ENCODE peak calls at places on chromosome 2, in five cellular contexts. R is fibroblast of lung, J is K562, N is tibial nerve, Y is PC-3. D is an unnamed sample.

GRCh38 chr2:229257980-229258379 is 13.1 kb downstream of the PID1 start:
- DNase-seq in R (peak), J (no peak), N (peak), Y (no peak), D (no peak)

GRCh38 chr2:170530803-170531564 is 184.2 kb upstream of the SP5 start:
- DNase-seq in R (no peak), J (no peak), N (no peak), Y (no peak), D (no peak)

GRCh38 chr2:208807756-208808155 is 401.2 kb downstream of the PTH2R start:
- DNase-seq in R (no peak), J (no peak), N (no peak), Y (peak), D (no peak)

GRCh38 chr2:238130111-238130695 is 8.3 kb upstream of the KLHL30 start:
- DNase-seq in R (no peak), J (no peak), N (no peak), Y (no peak), D (no peak)

GRCh38 chr2:133262888-133263287 is 305.4 kb downstream of the NCKAP5 start:
- DNase-seq in R (peak), J (no peak), N (no peak), Y (peak), D (no peak)

GRCh38 chr2:43318791-43319190 is 92.4 kb upstream of the ZFP36L2 start:
- DNase-seq in R (peak), J (no peak), N (no peak), Y (peak), D (no peak)

GRCh38 chr2:26597197-26597596 is 44.0 kb downstream of the CIB4 start:
- DNase-seq in R (no peak), J (no peak), N (no peak), Y (peak), D (no peak)

GRCh38 chr2:120320318-120320851 is 25.6 kb upstream of the INHBB start:
- DNase-seq in R (peak), J (no peak), N (no peak), Y (no peak), D (no peak)

GRCh38 chr2:68772109-68772508 is 37.5 kb downstream of the ARHGAP25 start:
- DNase-seq in R (no peak), J (no peak), N (no peak), Y (no peak), D (no peak)

GRCh38 chr2:209091026-209091425 is 332.8 kb upstream of the MAP2 start:
- DNase-seq in R (no peak), J (no peak), N (no peak), Y (no peak), D (no peak)

GRCh38 chr2:142180820-142181533 is 50.2 kb upstream of the LRP1B start:
- DNase-seq in R (peak), J (no peak), N (no peak), Y (peak), D (no peak)
- TF ChIP-seq CTCF in R (peak), J (no peak), N (no peak), Y (peak), D (no peak)

GRCh38 chr2:15311201-15311882 is 249.8 kb downstream of the NBAS start:
- DNase-seq in R (no peak), J (no peak), N (no peak), Y (no peak), D (no peak)
- TF ChIP-seq CTCF in R (no peak), J (no peak), N (no peak), Y (no peak), D (no peak)

GRCh38 chr2:46737577-46737976 is 178.0 kb downstream of the MCFD2 start:
- DNase-seq in R (peak), J (no peak), N (no peak), Y (peak), D (no peak)

GRCh38 chr2:46731280-46731679 is 184.3 kb downstream of the MCFD2 start:
- DNase-seq in R (no peak), J (no peak), N (no peak), Y (no peak), D (no peak)

GRCh38 chr2:46732127-46732526 is 183.5 kb downstream of the MCFD2 start:
- DNase-seq in R (no peak), J (no peak), N (no peak), Y (no peak), D (no peak)

GRCh38 chr2:46735108-46735691 is 180.4 kb downstream of the MCFD2 start:
- DNase-seq in R (no peak), J (no peak), N (no peak), Y (no peak), D (no peak)

GRCh38 chr2:46735730-46736493 is 179.7 kb downstream of the MCFD2 start:
- DNase-seq in R (no peak), J (no peak), N (no peak), Y (no peak), D (no peak)
- TF ChIP-seq CTCF in R (no peak), J (no peak), N (no peak), Y (no peak), D (no peak)

GRCh38 chr2:86297382-86298147 is 39.9 kb downstream of the REEP1 start:
- DNase-seq in R (no peak), J (no peak), N (no peak), Y (no peak), D (no peak)
- TF ChIP-seq CTCF in R (no peak), J (peak), N (no peak), Y (peak), D (no peak)

GRCh38 chr2:46601328-46601963 is 122.1 kb downstream of the TMEM247 start:
- DNase-seq in R (peak), J (no peak), N (no peak), Y (peak), D (no peak)
- TF ChIP-seq CTCF in R (peak), J (no peak), N (peak), Y (peak), D (peak)

GRCh38 chr2:75622500-75622899 is 24.1 kb upstream of the MRPL19 start:
- DNase-seq in R (no peak), J (no peak), N (no peak), Y (no peak), D (no peak)

GRCh38 chr2:75621228-75621627 is 25.4 kb upstream of the MRPL19 start:
- DNase-seq in R (no peak), J (no peak), N (no peak), Y (no peak), D (no peak)

GRCh38 chr2:75619992-75620740 is 26.4 kb upstream of the MRPL19 start:
- DNase-seq in R (no peak), J (no peak), N (no peak), Y (peak), D (no peak)

GRCh38 chr2:75627902-75628504 is 18.6 kb upstream of the MRPL19 start:
- DNase-seq in R (peak), J (peak), N (peak), Y (peak), D (peak)

DNA sequence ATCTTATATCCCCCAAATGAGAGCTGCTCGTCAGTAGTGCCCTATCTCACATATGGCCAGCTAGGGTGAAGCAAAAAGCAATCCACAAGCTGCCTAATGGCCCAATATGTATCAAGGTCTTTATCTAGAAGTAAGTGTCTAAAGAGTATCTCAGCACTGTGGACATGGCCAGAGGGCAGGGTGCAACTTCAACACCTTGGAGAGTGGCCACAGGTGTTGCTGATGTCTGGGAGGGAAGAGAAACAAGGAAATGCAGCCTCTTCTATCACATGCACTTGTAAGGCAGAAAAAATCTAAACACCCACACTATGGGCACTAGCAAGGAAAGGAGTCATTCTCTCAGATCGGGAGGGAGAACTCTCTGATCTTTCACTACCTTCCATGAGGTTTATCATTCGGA is 23.7 kb upstream of the MRPL19 start:
- DNase-seq in R (no peak), J (no peak), N (no peak), Y (no peak), D (no peak)
- TF ChIP-seq CTCF in R (no peak), J (no peak), N (no peak), Y (no peak), D (no peak)

GRCh38 chr2:46879511-46879910 is 36.1 kb downstream of the MCFD2 start:
- DNase-seq in R (no peak), J (no peak), N (no peak), Y (no peak), D (no peak)

GRCh38 chr2:46876741-46877384 is 38.7 kb downstream of the MCFD2 start:
- DNase-seq in R (peak), J (peak), N (no peak), Y (peak), D (no peak)

GRCh38 chr2:46877619-46878113 is 37.9 kb downstream of the MCFD2 start:
- DNase-seq in R (no peak), J (no peak), N (no peak), Y (no peak), D (no peak)

GRCh38 chr2:46878886-46879285 is 36.7 kb downstream of the MCFD2 start:
- DNase-seq in R (peak), J (no peak), N (no peak), Y (no peak), D (no peak)

GRCh38 chr2:46878240-46878877 is 37.2 kb downstream of the MCFD2 start:
- DNase-seq in R (no peak), J (no peak), N (no peak), Y (no peak), D (no peak)
- TF ChIP-seq CTCF in R (no peak), J (no peak), N (no peak), Y (no peak), D (no peak)

DNA sequence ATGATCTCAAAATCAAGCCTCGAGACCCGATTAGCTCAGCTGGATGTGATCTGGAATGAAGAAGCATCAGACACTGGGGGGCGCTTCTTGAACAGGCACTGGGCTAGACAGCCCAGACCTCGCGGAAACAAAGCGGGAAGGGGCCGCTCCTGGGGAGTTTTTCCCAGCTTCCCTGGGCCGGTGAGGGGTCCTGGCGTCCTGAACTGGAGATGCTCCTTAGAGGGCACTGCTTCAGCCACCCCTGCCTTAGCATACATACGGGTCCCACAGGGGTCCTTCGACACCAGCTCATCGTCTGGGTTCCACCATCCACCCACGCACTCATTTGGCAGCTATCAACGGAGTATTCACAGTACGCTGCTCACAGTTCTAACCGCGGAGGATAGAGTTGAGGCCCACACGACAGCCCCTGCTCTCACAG is 146.7 kb downstream of the TSN start:
- DNase-seq in R (no peak), J (peak), N (no peak), Y (no peak), D (no peak)
- TF ChIP-seq CTCF in R (no peak), J (peak), N (peak), Y (peak), D (no peak)

DNA sequence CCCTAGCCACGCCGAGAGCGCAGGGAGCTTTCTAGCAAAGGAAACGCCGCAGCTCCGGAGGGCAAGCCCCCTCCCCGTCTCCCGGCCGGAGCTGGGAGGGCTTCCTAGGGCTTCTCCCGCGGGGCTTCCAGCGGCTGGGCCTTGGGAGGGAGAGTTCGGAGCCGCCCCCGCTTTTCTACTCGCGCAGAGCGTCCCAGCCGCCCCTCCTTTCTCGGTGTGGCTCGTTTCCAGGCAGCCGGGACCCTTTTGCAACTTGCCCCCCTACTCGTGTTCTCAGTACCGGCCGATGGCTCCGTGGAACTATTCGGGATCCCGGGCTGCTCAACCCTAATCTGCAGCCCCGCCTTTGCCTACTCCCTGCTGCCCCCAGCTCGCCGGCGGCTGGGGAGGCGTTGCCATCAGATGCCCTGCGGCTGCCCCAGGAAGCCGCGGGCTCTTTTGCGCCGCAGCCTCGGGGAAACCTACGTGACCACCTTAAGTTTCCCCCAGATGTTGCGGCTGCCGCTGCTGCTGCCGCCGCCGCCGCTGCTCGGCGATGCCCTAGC is 1.5 kb upstream of the NR4A2 start:
- DNase-seq in R (no peak), J (peak), N (peak), Y (no peak), D (peak)
- TF ChIP-seq CTCF in R (peak), J (no peak), N (no peak), Y (no peak), D (no peak)

GRCh38 chr2:191728710-191729597 is 51.0 kb downstream of the NABP1 start:
- DNase-seq in R (peak), J (no peak), N (no peak), Y (peak), D (no peak)
- TF ChIP-seq CTCF in R (no peak), J (no peak), N (no peak), Y (peak), D (no peak)